ENCODE peak calls at places on chromosomes 12 and 14, in six cellular contexts. One of them, this sample, is unnamed.

GRCh38 chr14:22737052-22737451 is 29.4 kb upstream of the OXA1L start:
- DNase-seq in GM12891: peak; percentile 61
- DNase-seq in breast epithelium: no peak
- DNase-seq in esophagus muscularis mucosa: no peak
- DNase-seq in GM23338: no peak
- DNase-seq in HepG2: no peak
- DNase-seq in this sample: no peak

GRCh38 chr12:50614167-50614762 is 109.5 kb downstream of the DIP2B start:
- DNase-seq in GM12891: no peak
- DNase-seq in breast epithelium: no peak
- DNase-seq in esophagus muscularis mucosa: no peak
- DNase-seq in GM23338: peak; percentile 74
- DNase-seq in HepG2: no peak
- DNase-seq in this sample: no peak

GRCh38 chr12:107126688-107127481 is 33.5 kb upstream of the CRY1 start:
- DNase-seq in GM12891: no peak
- DNase-seq in breast epithelium: no peak
- DNase-seq in esophagus muscularis mucosa: no peak
- DNase-seq in GM23338: peak; percentile 31
- DNase-seq in HepG2: no peak
- DNase-seq in this sample: no peak

GRCh38 chr14:99415496-99416281 is 65.0 kb downstream of the SETD3 start:
- DNase-seq in GM12891: peak; percentile 57
- DNase-seq in breast epithelium: no peak
- DNase-seq in esophagus muscularis mucosa: no peak
- DNase-seq in GM23338: peak; percentile 92
- DNase-seq in HepG2: peak; percentile 82
- DNase-seq in this sample: no peak

GRCh38 chr12:113932411-113933196 is 33.5 kb downstream of the RBM19 start:
- DNase-seq in GM12891: no peak
- DNase-seq in breast epithelium: no peak
- DNase-seq in esophagus muscularis mucosa: no peak
- DNase-seq in GM23338: peak; percentile 16
- DNase-seq in HepG2: peak; percentile 14
- DNase-seq in this sample: no peak

GRCh38 chr12:61029516-61029915 is 1230.7 kb upstream of the USP15 start:
- DNase-seq in GM12891: no peak
- DNase-seq in breast epithelium: no peak
- DNase-seq in esophagus muscularis mucosa: no peak
- DNase-seq in GM23338: no peak
- DNase-seq in HepG2: no peak
- DNase-seq in this sample: no peak

GRCh38 chr12:106178582-106178981 is 39.8 kb upstream of the NUAK1 start:
- DNase-seq in GM12891: no peak
- DNase-seq in breast epithelium: no peak
- DNase-seq in esophagus muscularis mucosa: no peak
- DNase-seq in GM23338: peak; percentile 8
- DNase-seq in HepG2: no peak
- DNase-seq in this sample: no peak

GRCh38 chr14:72864712-72865365 is 29.1 kb downstream of the DPF3 start:
- DNase-seq in GM12891: no peak
- DNase-seq in breast epithelium: no peak
- DNase-seq in esophagus muscularis mucosa: no peak
- DNase-seq in GM23338: no peak
- DNase-seq in HepG2: no peak
- DNase-seq in this sample: no peak

GRCh38 chr12:89247541-89247942 is 104.8 kb downstream of the DUSP6 start:
- DNase-seq in GM12891: no peak
- DNase-seq in breast epithelium: no peak
- DNase-seq in esophagus muscularis mucosa: no peak
- DNase-seq in GM23338: peak; percentile 45
- DNase-seq in HepG2: peak; percentile 36
- DNase-seq in this sample: no peak

GRCh38 chr14:105945891-105946290 is 419.5 kb downstream of the TMEM121 start:
- DNase-seq in GM12891: no peak
- DNase-seq in breast epithelium: no peak
- DNase-seq in esophagus muscularis mucosa: no peak
- DNase-seq in GM23338: no peak
- DNase-seq in HepG2: no peak
- DNase-seq in this sample: peak; percentile 38

GRCh38 chr14:96138241-96138640 is 66.4 kb upstream of the BDKRB2 start:
- DNase-seq in GM12891: no peak
- DNase-seq in breast epithelium: no peak
- DNase-seq in esophagus muscularis mucosa: no peak
- DNase-seq in GM23338: no peak
- DNase-seq in HepG2: no peak
- DNase-seq in this sample: no peak

GRCh38 chr14:77041837-77042557 is 13.5 kb upstream of the IRF2BPL start:
- DNase-seq in GM12891: no peak
- DNase-seq in breast epithelium: peak; percentile 86
- DNase-seq in esophagus muscularis mucosa: no peak
- DNase-seq in GM23338: no peak
- DNase-seq in HepG2: no peak
- DNase-seq in this sample: no peak

DNA sequence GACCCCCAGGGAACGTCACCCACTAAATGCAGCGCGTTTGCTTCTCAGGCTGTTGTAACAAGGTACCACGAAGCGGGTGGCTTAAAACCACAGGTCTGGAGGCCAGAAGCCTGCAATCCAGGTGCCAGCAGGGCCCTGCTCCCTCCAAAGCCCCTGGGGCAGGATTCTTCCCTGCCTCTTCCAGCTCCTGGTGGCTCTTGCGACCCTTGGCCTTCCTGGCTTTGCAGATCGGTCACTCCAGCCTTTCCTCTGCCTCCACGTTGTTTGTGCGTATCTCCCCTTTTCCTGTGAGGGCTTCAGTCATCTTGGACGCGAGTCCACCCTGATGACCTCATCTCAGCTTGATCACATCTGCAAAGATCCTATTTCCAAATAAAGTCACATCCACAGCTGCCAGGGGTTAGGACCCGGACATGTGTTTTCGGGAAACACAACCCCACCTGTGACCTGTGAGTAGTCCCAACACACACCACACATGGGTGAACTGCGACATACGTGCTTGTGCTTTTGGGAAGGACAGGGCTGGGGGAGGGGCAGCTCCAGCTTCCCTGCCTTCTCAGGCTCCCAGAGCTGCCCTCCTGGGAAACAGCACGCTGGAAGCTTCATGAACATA is 114.5 kb upstream of the NCOR2 start:
- DNase-seq in GM12891: no peak
- DNase-seq in breast epithelium: no peak
- DNase-seq in esophagus muscularis mucosa: peak; percentile 94
- DNase-seq in GM23338: no peak
- DNase-seq in HepG2: peak; percentile 41
- DNase-seq in this sample: no peak
- TF ChIP-seq POLR2AphosphoS5 in GM12891: no peak
- TF ChIP-seq POLR2AphosphoS5 in breast epithelium: peak; percentile 86
- TF ChIP-seq POLR2AphosphoS5 in esophagus muscularis mucosa: peak; percentile 57
- TF ChIP-seq POLR2AphosphoS5 in GM23338: no peak
- TF ChIP-seq POLR2AphosphoS5 in HepG2: no peak
- TF ChIP-seq POLR2AphosphoS5 in this sample: no peak

DNA sequence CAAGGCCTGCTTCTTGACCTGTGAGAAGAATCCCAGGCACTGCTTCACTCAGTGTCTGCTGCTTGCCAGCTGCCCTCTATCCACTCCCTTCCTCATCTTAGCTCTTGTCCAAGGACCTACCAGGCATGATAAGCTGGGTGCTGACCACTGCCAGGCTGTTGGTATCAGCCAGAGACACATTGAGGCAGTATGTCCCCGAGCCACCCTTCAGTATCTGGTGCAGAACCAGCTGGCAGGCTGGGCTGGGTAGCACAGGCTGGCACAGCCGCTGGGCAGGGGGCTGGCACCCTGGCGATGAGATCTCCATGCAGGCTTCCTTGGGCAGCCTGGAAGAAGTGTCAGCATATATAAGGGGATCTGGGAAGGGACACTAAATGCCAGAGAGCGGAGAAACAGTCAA is 10.5 kb downstream of the PMEL start:
- DNase-seq in GM12891: no peak
- DNase-seq in breast epithelium: no peak
- DNase-seq in esophagus muscularis mucosa: no peak
- DNase-seq in GM23338: no peak
- DNase-seq in HepG2: no peak
- DNase-seq in this sample: peak; percentile 51
- TF ChIP-seq POLR2AphosphoS5 in GM12891: no peak
- TF ChIP-seq POLR2AphosphoS5 in breast epithelium: no peak
- TF ChIP-seq POLR2AphosphoS5 in esophagus muscularis mucosa: no peak
- TF ChIP-seq POLR2AphosphoS5 in GM23338: no peak
- TF ChIP-seq POLR2AphosphoS5 in HepG2: no peak
- TF ChIP-seq POLR2AphosphoS5 in this sample: no peak

GRCh38 chr12:122104844-122105243 is 26.3 kb downstream of the MLXIP start:
- DNase-seq in GM12891: no peak
- DNase-seq in breast epithelium: no peak
- DNase-seq in esophagus muscularis mucosa: no peak
- DNase-seq in GM23338: no peak
- DNase-seq in HepG2: no peak
- DNase-seq in this sample: no peak

GRCh38 chr12:122111070-122111750 is 32.7 kb downstream of the MLXIP start:
- DNase-seq in GM12891: no peak
- DNase-seq in breast epithelium: no peak
- DNase-seq in esophagus muscularis mucosa: no peak
- DNase-seq in GM23338: no peak
- DNase-seq in HepG2: no peak
- DNase-seq in this sample: no peak

GRCh38 chr12:122102331-122102730 is 23.8 kb downstream of the MLXIP start:
- DNase-seq in GM12891: no peak
- DNase-seq in breast epithelium: no peak
- DNase-seq in esophagus muscularis mucosa: no peak
- DNase-seq in GM23338: no peak
- DNase-seq in HepG2: no peak
- DNase-seq in this sample: no peak

DNA sequence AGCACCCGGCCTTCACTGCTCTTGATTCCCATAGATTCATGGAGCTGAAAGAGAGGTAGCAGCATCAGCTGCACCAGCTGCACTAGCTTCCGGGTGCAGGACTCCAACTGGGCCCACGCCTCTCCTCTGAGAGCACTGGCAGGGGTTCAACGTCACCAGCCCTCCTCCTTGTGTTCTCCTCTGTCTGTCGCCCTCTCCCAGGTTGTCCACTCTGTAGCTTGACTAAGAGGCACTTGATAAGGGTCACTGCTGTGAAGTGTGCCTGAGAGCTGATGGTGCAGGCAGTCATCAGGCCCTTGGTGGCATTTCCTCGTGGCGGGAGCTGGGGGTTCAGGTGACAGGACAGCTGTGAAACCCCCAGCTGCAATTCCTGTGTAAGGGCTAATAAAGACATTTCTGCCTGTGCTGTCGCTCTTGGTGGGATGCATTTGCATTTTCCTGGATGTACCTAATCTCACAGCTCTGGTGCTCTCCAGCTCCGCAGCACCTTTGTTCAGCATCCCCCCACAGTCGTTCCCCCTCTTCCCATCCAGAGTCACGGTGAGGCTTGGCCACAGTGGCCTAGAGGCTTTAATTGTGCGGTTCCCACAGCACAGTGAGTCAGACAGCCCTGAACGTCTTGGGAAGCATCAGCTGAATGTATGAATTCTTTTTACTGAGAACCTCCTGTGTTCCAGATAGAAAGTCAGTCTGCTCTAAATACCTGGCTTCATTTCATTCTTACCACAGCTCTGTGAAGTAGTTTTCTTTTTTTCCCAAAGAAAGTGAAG is 28.5 kb downstream of the MLXIP start:
- DNase-seq in GM12891: no peak
- DNase-seq in breast epithelium: no peak
- DNase-seq in esophagus muscularis mucosa: no peak
- DNase-seq in GM23338: no peak
- DNase-seq in HepG2: no peak
- DNase-seq in this sample: peak; percentile 91
- TF ChIP-seq POLR2AphosphoS5 in GM12891: no peak
- TF ChIP-seq POLR2AphosphoS5 in breast epithelium: no peak
- TF ChIP-seq POLR2AphosphoS5 in esophagus muscularis mucosa: no peak
- TF ChIP-seq POLR2AphosphoS5 in GM23338: no peak
- TF ChIP-seq POLR2AphosphoS5 in HepG2: no peak
- TF ChIP-seq POLR2AphosphoS5 in this sample: peak; percentile 15

GRCh38 chr12:27818421-27818918 is 38.4 kb upstream of the MANSC4 start:
- DNase-seq in GM12891: no peak
- DNase-seq in breast epithelium: no peak
- DNase-seq in esophagus muscularis mucosa: no peak
- DNase-seq in GM23338: no peak
- DNase-seq in HepG2: peak; percentile 59
- DNase-seq in this sample: no peak
- TF ChIP-seq POLR2AphosphoS5 in GM12891: no peak
- TF ChIP-seq POLR2AphosphoS5 in breast epithelium: no peak
- TF ChIP-seq POLR2AphosphoS5 in esophagus muscularis mucosa: no peak
- TF ChIP-seq POLR2AphosphoS5 in GM23338: no peak
- TF ChIP-seq POLR2AphosphoS5 in HepG2: no peak
- TF ChIP-seq POLR2AphosphoS5 in this sample: no peak